ENCODE peak calls at places on chromosome 21, in four cellular contexts. J, Q, K and V are unnamed samples.

GRCh38 chr21:21268885-21269284 is 270.7 kb downstream of the NCAM2 start:
- DNase-seq in K (no peak), J (no peak), Q (no peak), V (no peak)

GRCh38 chr21:35014302-35015044 is 34.6 kb downstream of the RUNX1 start:
- DNase-seq in Q (peak), J (no peak), K (no peak), V (no peak)

GRCh38 chr21:46118871-46119564 is 21.1 kb downstream of the COL6A2 start:
- DNase-seq in J (peak), K (no peak), Q (no peak), V (no peak)

GRCh38 chr21:17660449-17660848 is 47.7 kb upstream of the BTG3 start:
- DNase-seq in Q (no peak), K (no peak), J (no peak), V (peak)

GRCh38 chr21:40421121-40421520 is 425.8 kb downstream of the DSCAM start:
- DNase-seq in K (no peak), Q (no peak), J (no peak), V (no peak)

GRCh38 chr21:42161957-42162681 is 56.8 kb upstream of the ABCG1 start:
- DNase-seq in K (no peak), J (peak), Q (no peak), V (peak)

GRCh38 chr21:45767071-45768006 is 123.8 kb downstream of the PCBP3 start:
- DNase-seq in Q (no peak), K (peak), J (no peak), V (no peak)

GRCh38 chr21:16571594-16571993 is 841.8 kb downstream of the USP25 start:
- DNase-seq in J (no peak), Q (no peak), K (no peak), V (no peak)